ENCODE peak calls at places on chromosomes 3 and 15, in four cellular contexts. N is GM23338, E is adrenal gland, W is lung. Q is an unnamed sample.

GRCh38 chr3:14352002-14352627 is 50.3 kb upstream of the SLC6A6 start:
- DNase-seq in N (peak; percentile 73), W (no peak), E (no peak), Q (no peak)

GRCh38 chr3:185519021-185519420 is 20.2 kb upstream of the TMEM41A start:
- DNase-seq in W (no peak), E (no peak), N (peak; percentile 59), Q (no peak)

GRCh38 chr3:111603679-111604643 is 8.8 kb upstream of the ZBED2 start:
- DNase-seq in N (no peak), E (no peak), W (no peak), Q (no peak)

GRCh38 chr15:54150255-54150654 is 172.0 kb downstream of the UNC13C start:
- DNase-seq in E (no peak), N (no peak), W (no peak), Q (no peak)

GRCh38 chr3:11680509-11680908 is 36.8 kb upstream of the VGLL4 start:
- DNase-seq in E (no peak), W (no peak), N (no peak), Q (no peak)

GRCh38 chr3:58464875-58465274 is 27.0 kb upstream of the KCTD6 start:
- DNase-seq in W (no peak), N (no peak), E (no peak), Q (no peak)

GRCh38 chr3:152289708-152290107 is 21.0 kb downstream of the MBNL1 start:
- DNase-seq in N (no peak), E (no peak), W (no peak), Q (no peak)

GRCh38 chr3:126664591-126665214 is 9.8 kb upstream of the TXNRD3 start:
- DNase-seq in E (no peak), W (no peak), N (peak; percentile 48), Q (no peak)

GRCh38 chr3:12221663-12222062 is 63.0 kb upstream of the TIMP4 start:
- DNase-seq in W (no peak), N (no peak), E (no peak), Q (peak; percentile 46)

GRCh38 chr3:58021072-58021959 is 13.1 kb downstream of the FLNB start:
- DNase-seq in W (no peak), E (no peak), N (peak; percentile 97), Q (no peak)

GRCh38 chr3:75176886-75177285 is 487.2 kb upstream of the FRG2C start:
- DNase-seq in N (peak; percentile 11), W (no peak), E (no peak), Q (no peak)

GRCh38 chr3:71315431-71315830 is 268.1 kb downstream of the FOXP1 start:
- DNase-seq in W (no peak), N (no peak), E (no peak), Q (no peak)
- H3K4me1 ChIP-seq in W (peaks cover 8% of the 10 kb centered on the region), N (peaks cover 5% of the 10 kb centered on the region), E (peaks cover 5% of the 10 kb centered on the region), Q (no peaks in the 10 kb centered on the region)

DNA sequence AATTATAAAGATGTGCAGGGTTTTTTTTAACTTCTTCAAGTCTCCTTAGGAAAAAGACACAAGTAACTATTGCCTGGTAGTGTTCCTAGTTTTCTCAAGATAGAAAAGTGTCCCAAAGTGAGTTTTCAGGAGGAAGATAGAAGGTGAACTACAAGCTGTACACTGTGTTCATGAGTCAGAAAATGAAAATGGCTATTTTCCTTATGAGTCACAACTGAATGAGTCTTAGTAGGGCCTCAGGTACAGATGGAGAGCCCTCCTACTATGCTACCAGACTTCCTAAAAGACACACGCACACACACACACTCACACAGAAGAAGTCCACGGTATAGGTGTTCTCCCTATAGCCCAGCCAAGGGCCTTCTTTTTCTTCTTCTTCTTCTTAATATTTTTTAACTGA is 3.1 kb downstream of the MYO1E start:
- DNase-seq in N (no peak), E (no peak), W (no peak), Q (no peak)
- TF ChIP-seq CTCF in N (no peak), E (no peak), W (no peak), Q (no peak)

DNA sequence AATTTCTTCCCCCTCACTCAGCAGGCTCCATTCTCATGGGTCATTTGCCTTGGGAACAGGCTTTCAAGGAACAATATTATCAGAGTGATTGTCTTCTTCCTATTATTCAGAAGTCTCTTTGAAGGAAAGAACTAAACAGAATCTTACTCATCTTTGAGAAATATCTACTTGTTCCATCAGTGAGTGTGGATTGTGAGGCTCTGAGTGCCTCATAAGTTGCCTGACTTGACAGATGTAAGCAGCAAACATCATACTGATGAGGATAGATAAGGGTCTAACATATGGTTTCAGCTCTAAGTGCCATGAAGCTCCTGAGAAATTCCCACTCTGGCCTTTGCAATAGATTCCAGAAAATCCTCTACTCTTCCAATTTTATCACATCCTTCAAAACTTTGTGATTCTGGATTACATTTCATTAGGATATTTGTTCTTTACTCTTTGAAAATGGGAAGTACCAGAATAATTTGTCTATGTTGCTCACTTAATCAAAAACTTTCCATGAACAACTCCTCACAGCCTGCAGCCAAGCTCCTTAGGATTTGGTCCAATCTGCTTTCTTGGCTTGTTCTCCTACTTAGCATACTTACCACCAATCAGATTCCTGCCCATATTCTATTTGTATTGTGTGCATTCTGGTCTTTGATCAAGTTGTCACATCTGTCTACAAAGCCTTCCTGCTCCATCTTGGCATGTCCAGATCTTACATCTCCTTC is 120.1 kb downstream of the RPL22L1 start:
- DNase-seq in E (no peak), N (no peak), W (no peak), Q (no peak)
- H3K4me1 ChIP-seq in E (peaks cover 4% of the 10 kb centered on the region), N (no peaks in the 10 kb centered on the region), W (peaks cover 1% of the 10 kb centered on the region), Q (no peaks in the 10 kb centered on the region)

DNA sequence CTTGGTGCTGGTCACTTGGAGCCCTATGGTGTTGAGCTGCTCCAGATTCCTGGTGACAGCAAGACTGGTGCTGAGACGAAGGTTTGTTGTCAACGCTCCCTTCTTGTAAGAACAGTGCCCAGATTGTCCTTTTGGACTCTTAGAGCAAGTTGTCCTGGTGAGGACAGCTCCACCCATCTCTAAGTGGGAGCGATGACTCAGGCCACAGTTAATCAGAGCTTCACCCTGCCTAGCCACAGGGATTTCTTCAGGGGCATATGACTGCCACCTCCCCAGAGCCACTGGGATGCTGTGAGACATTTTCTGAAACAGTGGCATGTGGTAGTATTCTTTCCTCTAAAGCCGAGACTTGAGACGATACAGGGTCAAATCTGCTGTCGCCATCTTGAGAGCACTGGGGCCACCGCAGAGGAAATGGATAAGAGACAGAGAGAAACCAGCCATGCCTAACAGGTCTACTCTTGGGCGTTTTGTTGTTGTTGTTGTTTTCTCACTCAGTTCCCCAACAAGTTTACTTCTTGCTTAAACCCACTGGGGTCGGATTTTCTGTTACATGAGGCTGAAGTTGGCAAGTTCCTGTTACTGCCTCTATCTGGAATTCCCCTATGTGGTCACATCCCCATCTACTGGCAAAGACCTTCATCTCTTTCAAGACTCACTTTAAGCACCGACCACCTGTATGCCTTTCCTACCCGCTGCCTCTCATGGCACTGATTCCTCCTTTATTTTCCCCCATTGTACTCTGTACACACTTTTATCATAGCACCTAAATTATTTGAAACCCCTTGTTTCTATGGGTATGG is 16.0 kb upstream of the PCOLCE2 start:
- DNase-seq in W (no peak), E (no peak), N (peak; percentile 79), Q (peak; percentile 43)
- TF ChIP-seq CTCF in W (no peak), E (no peak), N (peak; percentile 60), Q (no peak)

GRCh38 chr3:174333640-174334039 is 525.5 kb upstream of the NAALADL2 start:
- DNase-seq in E (no peak), W (no peak), N (no peak), Q (no peak)

GRCh38 chr3:174335324-174335723 is 523.8 kb upstream of the NAALADL2 start:
- DNase-seq in E (no peak), N (no peak), W (no peak), Q (no peak)

GRCh38 chr3:174336774-174337173 is 522.4 kb upstream of the NAALADL2 start:
- DNase-seq in E (no peak), W (no peak), N (no peak), Q (no peak)

GRCh38 chr3:174332413-174332812 is 526.7 kb upstream of the NAALADL2 start:
- DNase-seq in E (no peak), N (no peak), W (no peak), Q (no peak)

GRCh38 chr3:174334111-174334510 is 525.0 kb upstream of the NAALADL2 start:
- DNase-seq in E (no peak), W (no peak), N (no peak), Q (no peak)
- H3K4me1 ChIP-seq in E (no peaks in the 10 kb centered on the region), W (no peaks in the 10 kb centered on the region), N (peaks cover 11% of the 10 kb centered on the region), Q (no peaks in the 10 kb centered on the region)

DNA sequence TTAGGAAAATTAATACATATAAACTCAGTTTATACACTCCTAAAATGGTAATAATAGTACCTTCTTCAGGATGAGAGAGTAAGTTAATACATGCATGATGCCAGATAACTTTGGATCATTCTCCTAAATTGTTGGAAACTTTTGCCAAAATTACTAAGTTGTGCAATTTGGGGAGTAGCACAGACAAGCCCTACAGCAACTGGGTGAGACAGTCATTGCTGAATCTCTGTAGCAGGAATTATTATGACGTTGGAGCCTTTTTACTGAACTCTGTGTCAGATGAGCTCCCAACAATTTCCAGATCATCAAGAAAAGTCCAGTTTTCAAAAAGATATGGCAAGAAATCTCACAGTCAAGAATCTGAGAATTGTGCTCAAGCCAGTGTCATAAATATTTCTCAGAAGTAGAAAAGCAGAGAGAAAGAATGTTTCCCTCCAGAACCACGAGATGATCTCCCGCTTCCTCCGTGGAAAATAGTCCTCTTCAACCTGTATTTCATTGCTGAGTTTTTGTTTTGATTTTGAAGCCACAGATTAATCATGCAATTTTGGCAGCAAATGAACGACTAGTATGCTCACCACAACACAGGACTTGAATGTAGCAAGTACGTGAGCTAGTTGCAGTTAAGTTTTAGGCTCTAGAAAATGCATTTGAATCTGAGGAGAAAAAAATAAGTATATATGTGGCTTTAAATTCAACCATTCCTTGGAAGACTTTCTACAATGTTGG is 485.4 kb downstream of the CNTN6 start:
- DNase-seq in E (no peak), N (no peak), W (no peak), Q (no peak)
- TF ChIP-seq CTCF in E (no peak), N (no peak), W (no peak), Q (no peak)